ENCODE peak calls at places on chromosomes 13 and 19, in four cellular contexts. O is heart right ventricle, J is GOT3, Q is iPS-NIHi11. N is an unnamed sample.

GRCh38 chr19:36213793-36214387 is 575 bp downstream of the ZNF565 start:
- DNase-seq in J (no peak), Q (no peak), O (peak), N (no peak)

GRCh38 chr19:1302534-1303239 is 17.0 kb downstream of the EFNA2 start:
- DNase-seq in Q (no peak), J (no peak), O (no peak), N (no peak)

GRCh38 chr13:80923907-80924306 is 583.0 kb upstream of the SPRY2 start:
- DNase-seq in J (no peak), Q (peak), O (no peak), N (no peak)

GRCh38 chr19:38228491-38229439 is 4.7 kb upstream of the DPF1 start:
- DNase-seq in Q (peak), O (no peak), J (no peak), N (no peak)

GRCh38 chr13:106101201-106101600 is 434.3 kb downstream of the EFNB2 start:
- DNase-seq in Q (no peak), O (no peak), J (no peak), N (no peak)

GRCh38 chr13:21478881-21479808 is 20.0 kb upstream of the ZDHHC20 start:
- DNase-seq in Q (peak), O (peak), J (no peak), N (peak)

GRCh38 chr13:75366380-75367280 is 115.3 kb downstream of the TBC1D4 start:
- DNase-seq in Q (no peak), O (no peak), J (no peak), N (no peak)

GRCh38 chr13:64428196-64428595 is 2801.9 kb downstream of the PCDH9 start:
- DNase-seq in O (no peak), Q (no peak), J (no peak), N (no peak)

GRCh38 chr19:4582112-4582553 is 22.6 kb upstream of the SEMA6B start:
- DNase-seq in J (no peak), Q (no peak), O (no peak), N (no peak)

GRCh38 chr19:47511128-47511517 is 3.7 kb downstream of the NAPA start:
- DNase-seq in J (no peak), Q (no peak), O (no peak), N (peak)

GRCh38 chr19:43504426-43505185 is at the start of gene PHLDB3:
- DNase-seq in O (peak), Q (peak), J (no peak), N (peak)

GRCh38 chr13:25677956-25678355 is 306.2 kb downstream of the ATP8A2 start:
- DNase-seq in O (no peak), J (no peak), Q (no peak), N (no peak)

GRCh38 chr13:30685320-30685859 is 50.0 kb upstream of the ALOX5AP start:
- DNase-seq in J (no peak), Q (no peak), O (no peak), N (no peak)

GRCh38 chr13:75587679-75588078 is 38.1 kb downstream of the UCHL3 start:
- DNase-seq in O (no peak), Q (peak), J (no peak), N (no peak)

GRCh38 chr19:19420570-19421301 is 15.3 kb downstream of the GATAD2A start:
- DNase-seq in J (no peak), O (no peak), Q (no peak), N (no peak)

GRCh38 chr13:45834411-45834994 is 17.1 kb downstream of the SIAH3 start:
- DNase-seq in Q (no peak), O (no peak), J (no peak), N (no peak)

GRCh38 chr19:43624933-43625332 is 5.5 kb upstream of the ZNF428 start:
- DNase-seq in J (no peak), Q (peak), O (peak), N (peak)

GRCh38 chr19:7372810-7373209 is 24.1 kb downstream of the ARHGEF18 start:
- DNase-seq in J (no peak), O (no peak), Q (no peak), N (no peak)

GRCh38 chr19:4970558-4971423 is 1.9 kb downstream of the KDM4B start:
- DNase-seq in O (no peak), Q (no peak), J (no peak), N (peak)

GRCh38 chr13:46698015-46698414 is 98.9 kb downstream of the ESD start:
- DNase-seq in Q (no peak), O (peak), J (no peak), N (peak)

GRCh38 chr19:51179297-51179696 is 37.2 kb downstream of the SIGLEC7 start:
- DNase-seq in O (no peak), Q (no peak), J (no peak), N (no peak)

GRCh38 chr19:13234518-13234917 is 84.3 kb downstream of the IER2 start:
- DNase-seq in J (no peak), O (peak), Q (peak), N (no peak)

GRCh38 chr13:28705734-28706133 is 13.0 kb downstream of the SLC46A3 start:
- DNase-seq in O (no peak), J (no peak), Q (no peak), N (no peak)

GRCh38 chr13:29884671-29885424 is 34.4 kb upstream of the UBL3 start:
- DNase-seq in Q (peak), J (no peak), O (no peak), N (no peak)

GRCh38 chr13:47249296-47249695 is 352.4 kb upstream of the HTR2A start:
- DNase-seq in J (no peak), Q (no peak), O (no peak), N (no peak)

GRCh38 chr13:86085890-86086289 is 286.7 kb upstream of the SLITRK6 start:
- DNase-seq in O (no peak), Q (no peak), J (no peak), N (no peak)

GRCh38 chr19:49224856-49225255 is 67.3 kb downstream of the TRPM4 start:
- DNase-seq in J (no peak), O (no peak), Q (peak), N (peak)

GRCh38 chr19:14369399-14370168 is 11.7 kb upstream of the ADGRE5 start:
- DNase-seq in O (peak), J (no peak), Q (no peak), N (no peak)

GRCh38 chr13:22703601-22704209 is 477.1 kb upstream of the SGCG start:
- DNase-seq in J (no peak), O (no peak), Q (peak), N (no peak)

N was measured in adrenal gland.